ENCODE peak calls at places on chromosomes 5 and 9, in nine cellular contexts. J is iris pigment epithelial cell; P is CD4-positive, alpha-beta memory T cell; Z is ELF-1; I is NCI-H2081; V is activated T-helper 9 cell treated with anti-CD3 and anti-CD28 coated beads, Interleukin-2, amount 50 U/mL, for 16 hours; G is adipocyte; L is left cardiac atrium; S is stimulated activated CD4-positive, alpha-beta T cell treated with anti-CD3 and anti-CD28 coated beads, Interleukin-15, amount 100 ng/mL, for 24 hours. T is an unnamed sample.

GRCh38 chr5:126535856-126536545 is 59.0 kb downstream of the ALDH7A1 start:
- DNase-seq in G (no peak), J (no peak), L (no peak), Z (no peak), P (no peak), V (no peak), I (no peak), S (no peak), T (no peak)

GRCh38 chr5:181168595-181169118 is 21.3 kb downstream of the OR2V2 start:
- DNase-seq in I (no peak), Z (no peak), G (no peak), J (no peak), S (no peak), P (no peak), L (no peak), V (no peak), T (no peak)

GRCh38 chr9:126491256-126491879 is 122.4 kb upstream of the LMX1B start:
- DNase-seq in P (peak; percentile 54), L (no peak), V (no peak), G (peak; percentile 85), S (peak; percentile 52), J (peak; percentile 59), Z (peak; percentile 59), I (peak; percentile 73), T (peak; percentile 66)

GRCh38 chr5:168390491-168390890 is 95.8 kb upstream of the RARS1 start:
- DNase-seq in G (no peak), V (no peak), P (no peak), Z (no peak), L (no peak), J (no peak), I (no peak), S (no peak), T (no peak)

GRCh38 chr5:132859889-132860437 is 6.3 kb downstream of the GDF9 start:
- DNase-seq in P (no peak), J (peak; percentile 43), Z (no peak), V (no peak), I (no peak), S (no peak), L (no peak), G (no peak), T (no peak)

GRCh38 chr5:130237721-130238120 is 333.5 kb downstream of the CHSY3 start:
- DNase-seq in V (no peak), G (no peak), L (no peak), P (no peak), S (no peak), J (no peak), Z (no peak), I (no peak), T (no peak)

GRCh38 chr5:138529812-138530211 is 13.2 kb downstream of the ETF1 start:
- DNase-seq in V (no peak), G (no peak), Z (no peak), L (no peak), J (no peak), S (no peak), I (no peak), P (no peak), T (no peak)

GRCh38 chr5:154465169-154465568 is 12.9 kb downstream of the HAND1 start:
- DNase-seq in I (no peak), G (peak; percentile 76), S (no peak), P (no peak), Z (no peak), L (no peak), J (peak; percentile 88), V (no peak), T (peak; percentile 60)

GRCh38 chr5:95080026-95080425 is 204.9 kb downstream of the MCTP1 start:
- DNase-seq in S (no peak), L (no peak), I (no peak), V (no peak), P (no peak), G (peak; percentile 61), Z (no peak), J (peak; percentile 33), T (no peak)

GRCh38 chr9:122223435-122223834 is 5.3 kb downstream of the LHX6 start:
- DNase-seq in G (no peak), P (no peak), V (no peak), Z (no peak), J (no peak), I (no peak), L (no peak), S (no peak), T (no peak)

GRCh38 chr5:10621837-10622236 is 58.0 kb downstream of the ANKRD33B start:
- DNase-seq in L (no peak), Z (no peak), V (no peak), J (no peak), I (no peak), G (no peak), P (no peak), S (no peak), T (no peak)

GRCh38 chr9:93576296-93577044 is at the start of gene PHF2:
- DNase-seq in S (peak; percentile 50), J (no peak), G (peak; percentile 75), P (peak; percentile 49), L (no peak), V (no peak), I (no peak), Z (no peak), T (no peak)

GRCh38 chr5:135833961-135834638 is 363 bp upstream of the SLC25A48 start:
- DNase-seq in V (no peak), P (no peak), Z (no peak), S (no peak), G (no peak), I (no peak), L (no peak), J (peak; percentile 45), T (peak; percentile 19)

T was measured in AG10803.